ENCODE peak calls at places on chromosomes 6 and 20, in four cellular contexts. M, K, W and C are unnamed samples.

GRCh38 chr20:16477632-16478031 is 95.6 kb downstream of the KIF16B start:
- DNase-seq in M (no peak), K (no peak), W (no peak), C (no peak)

GRCh38 chr20:9615766-9616454 is 101.5 kb downstream of the LAMP5 start:
- DNase-seq in M (no peak), K (no peak), W (no peak), C (peak)

GRCh38 chr6:25061289-25061945 is 125.7 kb upstream of the RIPOR2 start:
- DNase-seq in M (peak), K (no peak), W (no peak), C (no peak)

GRCh38 chr6:11207199-11207968 is 25.1 kb downstream of the NEDD9 start:
- DNase-seq in M (no peak), K (no peak), W (no peak), C (no peak)

GRCh38 chr6:112911949-112912348 is 564.8 kb downstream of the RFPL4B start:
- DNase-seq in M (no peak), K (no peak), W (no peak), C (no peak)

GRCh38 chr20:33862709-33863403 is 51.7 kb downstream of the CHMP4B start:
- DNase-seq in M (peak), K (peak), W (no peak), C (peak)

GRCh38 chr6:99066041-99066440 is 118.3 kb upstream of the FBXL4 start:
- DNase-seq in M (no peak), K (no peak), W (no peak), C (no peak)

GRCh38 chr6:68834561-68834960 is 199.5 kb downstream of the ADGRB3 start:
- DNase-seq in M (no peak), K (no peak), W (no peak), C (no peak)

GRCh38 chr20:31322504-31322903 is 14.1 kb upstream of the DEFB116 start:
- DNase-seq in M (no peak), K (no peak), W (no peak), C (no peak)

GRCh38 chr6:166969390-166970002 is 13.1 kb upstream of the RNASET2 start:
- DNase-seq in M (no peak), K (no peak), W (no peak), C (no peak)

GRCh38 chr6:168517742-168518347 is 76.9 kb downstream of the SMOC2 start:
- DNase-seq in M (no peak), K (no peak), W (no peak), C (no peak)

GRCh38 chr20:41358717-41359116 is 7.9 kb downstream of the EMILIN3 start:
- DNase-seq in M (no peak), K (no peak), W (no peak), C (no peak)

GRCh38 chr6:12113190-12113578 is 101.1 kb downstream of the HIVEP1 start:
- DNase-seq in M (no peak), K (no peak), W (no peak), C (no peak)

GRCh38 chr20:23156170-23156841 is 70.2 kb upstream of the CD93 start:
- DNase-seq in M (no peak), K (no peak), W (no peak), C (no peak)

GRCh38 chr6:51996296-51996947 is 91.0 kb downstream of the PKHD1 start:
- DNase-seq in M (no peak), K (no peak), W (no peak), C (peak)